ENCODE peak calls at places on chromosomes 3 and 15, in nine cellular contexts. I is activated effector memory CD4-positive, alpha-beta T cell treated with Interleukin-2 at 50 U/mL for 16 hours; C is ACHN; L is fibroblast of pulmonary artery; E is foreskin fibroblast; Z is RPMI7951; K is fibroblast of lung; S is H54; J is Caki2. X is an unnamed sample.

GRCh38 chr3:175338775-175339535 is 479.8 kb downstream of the NAALADL2 start:
- DNase-seq in C (peak), E (peak), S (peak), J (peak), Z (no peak), L (peak), I (no peak), K (peak), X (no peak)

GRCh38 chr3:134374791-134375541 is 719 bp upstream of the AMOTL2 start:
- DNase-seq in J (peak), K (no peak), L (no peak), C (peak), I (no peak), E (no peak), Z (peak), S (peak), X (no peak)

GRCh38 chr3:188760408-188760807 is 411.4 kb upstream of the TPRG1 start:
- DNase-seq in Z (peak), L (peak), I (no peak), J (no peak), C (no peak), K (peak), S (no peak), E (peak), X (no peak)

GRCh38 chr15:73002509-73002908 is 49.8 kb upstream of the NEO1 start:
- DNase-seq in I (no peak), Z (no peak), J (no peak), S (no peak), E (peak), K (peak), C (no peak), L (no peak), X (peak)

GRCh38 chr15:44081223-44082013 is 113.7 kb downstream of the FRMD5 start:
- DNase-seq in E (peak), S (no peak), I (no peak), L (peak), K (peak), C (no peak), Z (peak), J (no peak), X (no peak)

GRCh38 chr3:139213936-139214335 is 129.9 kb upstream of the MRPS22 start:
- DNase-seq in E (no peak), J (no peak), I (no peak), L (no peak), Z (no peak), K (no peak), S (no peak), C (no peak), X (no peak)

GRCh38 chr3:63656791-63657190 is 4.3 kb downstream of the SNTN start:
- DNase-seq in C (no peak), Z (peak), I (no peak), E (peak), K (peak), L (peak), S (no peak), J (no peak), X (peak)

GRCh38 chr3:178712247-178712646 is 176.0 kb downstream of the KCNMB2 start:
- DNase-seq in K (no peak), E (no peak), J (no peak), S (no peak), I (no peak), Z (no peak), C (no peak), L (no peak), X (no peak)

GRCh38 chr3:159828542-159828943 is 160.1 kb upstream of the IL12A start:
- DNase-seq in E (peak), I (no peak), S (no peak), Z (peak), C (peak), L (peak), J (peak), K (peak), X (peak)

GRCh38 chr3:107928084-107928445 is 162.8 kb downstream of the CD47 start:
- DNase-seq in J (peak), S (peak), Z (peak), K (peak), E (peak), C (no peak), I (no peak), L (peak), X (peak)

GRCh38 chr3:159732172-159733111 is 256.2 kb upstream of the IL12A start:
- DNase-seq in L (peak), I (no peak), E (peak), J (peak), S (no peak), K (peak), C (peak), Z (peak), X (peak)

X was measured in HS-27A.